ENCODE peak calls at places on chromosomes 6 and 20, in eight cellular contexts. S is fibroblast of lung, O is spleen, W is tibial artery, E is ovary, I is HCT116, P is foreskin fibroblast, H is brain microvascular endothelial cell. Y is an unnamed sample.

GRCh38 chr6:167107787-167108186 is 15.1 kb upstream of the CCR6 start:
- DNase-seq in W (no peak), I (no peak), E (no peak), H (no peak), P (no peak), S (no peak), O (no peak), Y (no peak)

GRCh38 chr6:27059621-27060425 is 187.7 kb upstream of the PRSS16 start:
- DNase-seq in W (no peak), E (no peak), O (no peak), H (no peak), S (no peak), P (no peak), I (no peak), Y (peak)

GRCh38 chr6:33160096-33160495 is 32.2 kb downstream of the COL11A2 start:
- DNase-seq in W (no peak), E (no peak), S (no peak), O (no peak), I (no peak), H (no peak), P (no peak), Y (no peak)

GRCh38 chr20:59830107-59831023 is 103.1 kb downstream of the SYCP2 start:
- DNase-seq in I (no peak), O (peak), H (no peak), W (no peak), P (no peak), S (no peak), E (no peak), Y (no peak)

GRCh38 chr6:112980676-112981075 is 633.5 kb downstream of the RFPL4B start:
- DNase-seq in W (no peak), E (no peak), S (no peak), P (no peak), O (no peak), H (no peak), I (no peak), Y (no peak)

GRCh38 chr6:137095651-137096238 is 51.0 kb upstream of the IL20RA start:
- DNase-seq in E (no peak), P (no peak), H (no peak), S (no peak), O (no peak), W (no peak), I (no peak), Y (no peak)

GRCh38 chr6:43076928-43077809 is 1.1 kb downstream of the PTK7 start:
- DNase-seq in E (peak), S (peak), P (peak), H (peak), O (no peak), W (no peak), I (no peak), Y (no peak)

GRCh38 chr6:90008908-90009501 is 114.7 kb downstream of the GJA10 start:
- DNase-seq in S (peak), E (no peak), W (no peak), I (no peak), O (no peak), H (peak), P (peak), Y (no peak)

GRCh38 chr6:121522265-121522664 is 86.8 kb downstream of the GJA1 start:
- DNase-seq in E (no peak), O (no peak), H (peak), W (no peak), P (peak), I (no peak), S (peak), Y (peak)

GRCh38 chr20:61845276-61845675 is 220.4 kb downstream of the TAF4 start:
- DNase-seq in P (no peak), S (no peak), O (peak), E (no peak), W (no peak), I (no peak), H (no peak), Y (no peak)

GRCh38 chr6:71545905-71546304 is 257.3 kb downstream of the OGFRL1 start:
- DNase-seq in E (no peak), P (no peak), S (no peak), H (no peak), W (no peak), I (no peak), O (no peak), Y (no peak)

GRCh38 chr6:147534116-147534865 is 25.8 kb downstream of the SAMD5 start:
- DNase-seq in I (no peak), E (no peak), W (no peak), H (no peak), S (no peak), P (no peak), O (no peak), Y (no peak)

GRCh38 chr6:167706313-167707109 is 120.2 kb upstream of the AFDN start:
- DNase-seq in H (no peak), W (no peak), S (no peak), I (no peak), E (no peak), O (peak), P (no peak), Y (no peak)

GRCh38 chr6:154995241-154996162 is at the start of gene TIAM2:
- DNase-seq in S (peak), O (no peak), H (no peak), W (no peak), E (no peak), I (no peak), P (peak), Y (no peak)

GRCh38 chr6:99885051-99885450 is 109.0 kb downstream of the MCHR2 start:
- DNase-seq in O (no peak), W (no peak), I (no peak), E (no peak), S (no peak), P (no peak), H (no peak), Y (no peak)

GRCh38 chr6:158040804-158041347 is 59.2 kb downstream of the SYNJ2 start:
- DNase-seq in H (peak), S (peak), W (peak), I (no peak), O (peak), P (no peak), E (no peak), Y (no peak)

GRCh38 chr6:68638225-68638900 is 3.3 kb downstream of the ADGRB3 start:
- DNase-seq in P (peak), O (no peak), H (peak), E (no peak), I (no peak), S (peak), W (no peak), Y (no peak)

GRCh38 chr20:17995967-17996819 is 27.4 kb downstream of the MGME1 start:
- DNase-seq in O (peak), I (peak), W (no peak), H (peak), P (peak), S (peak), E (peak), Y (peak)

GRCh38 chr6:19836799-19837510 is at the start of gene ID4:
- DNase-seq in H (peak), S (peak), E (peak), P (peak), I (no peak), O (no peak), W (peak), Y (peak)

GRCh38 chr20:49318430-49319203 is 40.8 kb upstream of the ZNFX1 start:
- DNase-seq in H (no peak), I (no peak), W (no peak), P (no peak), S (no peak), O (peak), E (no peak), Y (no peak)

GRCh38 chr20:2052741-2053140 is 48.9 kb upstream of the STK35 start:
- DNase-seq in H (no peak), I (no peak), E (no peak), W (no peak), O (no peak), P (no peak), S (no peak), Y (no peak)

GRCh38 chr6:169868458-169868857 is 117.0 kb downstream of the ERMARD start:
- DNase-seq in E (no peak), I (no peak), S (no peak), W (no peak), H (no peak), O (peak), P (no peak), Y (no peak)

GRCh38 chr20:17936791-17937687 is 31.6 kb downstream of the SNX5 start:
- DNase-seq in H (peak), E (peak), I (no peak), P (peak), O (no peak), S (peak), W (peak), Y (no peak)

GRCh38 chr6:167735498-167736201 is 91.1 kb upstream of the AFDN start:
- DNase-seq in I (no peak), S (no peak), O (peak), H (no peak), W (peak), E (no peak), P (no peak), Y (no peak)

GRCh38 chr6:107132330-107132954 is 17.1 kb upstream of the BEND3 start:
- DNase-seq in I (peak), P (peak), S (peak), W (no peak), E (peak), O (no peak), H (no peak), Y (no peak)

GRCh38 chr6:109458774-109459531 is 3.4 kb upstream of the MICAL1 start:
- DNase-seq in I (no peak), O (no peak), W (no peak), E (no peak), S (no peak), P (peak), H (no peak), Y (no peak)

GRCh38 chr6:45969026-45969425 is 46.6 kb downstream of the CLIC5 start:
- DNase-seq in H (no peak), W (no peak), O (no peak), E (no peak), S (no peak), P (no peak), I (no peak), Y (no peak)

GRCh38 chr6:136655251-136656014 is 105.2 kb upstream of the MAP7 start:
- DNase-seq in W (no peak), E (no peak), I (no peak), S (no peak), P (no peak), O (no peak), H (no peak), Y (no peak)

GRCh38 chr6:43192911-43193310 is 10.9 kb downstream of the CUL9 start:
- DNase-seq in P (no peak), S (no peak), E (no peak), H (no peak), O (peak), W (peak), I (no peak), Y (no peak)

GRCh38 chr20:10076126-10077080 is 41.6 kb downstream of the ANKEF1 start:
- DNase-seq in P (no peak), E (no peak), O (no peak), W (no peak), I (no peak), H (no peak), S (peak), Y (no peak)

GRCh38 chr20:2578430-2579192 is 42.2 kb downstream of the TMC2 start:
- DNase-seq in P (no peak), O (no peak), S (no peak), H (no peak), I (no peak), E (no peak), W (no peak), Y (no peak)

GRCh38 chr6:152309006-152309405 is 328.2 kb downstream of the SYNE1 start:
- DNase-seq in H (no peak), O (no peak), I (no peak), E (no peak), W (no peak), P (no peak), S (peak), Y (no peak)

GRCh38 chr20:53124075-53124532 is 151.9 kb downstream of the TSHZ2 start:
- DNase-seq in O (no peak), H (no peak), E (no peak), P (no peak), W (peak), I (no peak), S (peak), Y (no peak)

GRCh38 chr6:84764332-84765049 is at the start of gene TBX18:
- DNase-seq in W (peak), E (peak), O (peak), S (peak), I (peak), H (peak), P (peak), Y (peak)

GRCh38 chr6:149336529-149336928 is 19.0 kb downstream of the TAB2 start:
- DNase-seq in E (no peak), P (no peak), W (no peak), O (no peak), H (no peak), I (no peak), S (peak), Y (peak)

GRCh38 chr6:141105481-141105880 is 1027.2 kb upstream of the GJE1 start:
- DNase-seq in W (no peak), E (no peak), S (peak), H (peak), O (no peak), I (no peak), P (peak), Y (peak)

GRCh38 chr20:25052255-25053206 is 5.4 kb downstream of the ACSS1 start:
- DNase-seq in S (peak), I (no peak), O (peak), H (no peak), W (peak), E (no peak), P (no peak), Y (no peak)

GRCh38 chr20:25054995-25055629 is 2.8 kb downstream of the ACSS1 start:
- DNase-seq in O (no peak), I (no peak), S (peak), H (no peak), E (no peak), W (peak), P (peak), Y (no peak)

GRCh38 chr20:25051386-25052155 is 6.4 kb downstream of the ACSS1 start:
- DNase-seq in W (peak), S (no peak), H (no peak), P (no peak), I (no peak), E (no peak), O (peak), Y (no peak)

GRCh38 chr20:25054133-25054820 is 3.7 kb downstream of the ACSS1 start:
- DNase-seq in S (no peak), H (no peak), E (no peak), O (peak), W (peak), I (no peak), P (no peak), Y (no peak)

GRCh38 chr20:25053207-25054132 is 4.5 kb downstream of the ACSS1 start:
- DNase-seq in I (no peak), O (peak), H (no peak), S (peak), P (peak), W (peak), E (peak), Y (no peak)
- H3K4me3 ChIP-seq in I (no peak), O (no peak), H (no peak), S (no peak), P (no peak), W (peak), E (no peak), Y (no peak)

DNA sequence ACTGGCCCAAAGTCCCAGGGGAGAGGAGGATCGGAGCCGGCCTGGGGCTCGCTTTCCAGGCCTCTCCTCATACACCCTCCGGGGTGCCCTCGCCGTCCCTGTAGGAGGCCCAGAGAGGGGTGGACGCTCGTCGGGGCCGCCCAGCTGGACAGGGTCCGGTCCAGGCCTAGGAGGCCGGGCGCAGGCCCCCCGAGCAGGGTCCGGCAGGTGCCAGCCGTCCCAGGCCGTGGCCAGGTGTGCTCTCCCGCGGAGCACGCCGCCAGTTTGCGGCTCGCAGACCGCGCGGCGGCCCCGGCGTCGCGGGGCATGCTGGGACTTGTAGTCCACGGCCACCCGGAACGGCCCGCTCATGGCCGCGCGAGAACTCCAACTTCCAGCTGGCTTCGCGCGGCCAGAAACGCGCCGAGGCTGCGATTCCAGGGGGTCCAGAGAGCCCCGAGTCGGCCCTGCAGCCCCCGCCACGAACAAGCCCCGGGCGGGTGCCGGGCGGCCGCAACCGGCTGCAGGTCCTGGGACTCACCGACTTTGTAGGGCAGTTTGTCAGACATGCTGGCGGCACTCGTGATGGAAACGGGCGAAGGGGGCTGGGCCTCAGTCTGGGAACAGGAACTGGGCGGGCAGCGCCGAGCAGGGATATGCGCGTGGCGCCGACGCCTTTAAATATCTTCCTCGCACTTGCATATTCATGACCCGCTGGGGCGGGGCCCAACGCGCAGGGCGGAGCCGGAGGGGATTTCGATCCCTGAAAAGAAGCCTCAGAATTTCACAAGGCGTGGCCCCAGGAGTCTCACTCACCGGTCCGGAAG is at the start of gene AHCY:
- DNase-seq in I (peak), E (peak), H (peak), P (peak), W (peak), S (peak), O (peak), Y (peak)
- TF ChIP-seq CTCF in I (no peak), E (no peak), H (no peak), P (peak), W (no peak), S (no peak), O (no peak), Y (no peak)

DNA sequence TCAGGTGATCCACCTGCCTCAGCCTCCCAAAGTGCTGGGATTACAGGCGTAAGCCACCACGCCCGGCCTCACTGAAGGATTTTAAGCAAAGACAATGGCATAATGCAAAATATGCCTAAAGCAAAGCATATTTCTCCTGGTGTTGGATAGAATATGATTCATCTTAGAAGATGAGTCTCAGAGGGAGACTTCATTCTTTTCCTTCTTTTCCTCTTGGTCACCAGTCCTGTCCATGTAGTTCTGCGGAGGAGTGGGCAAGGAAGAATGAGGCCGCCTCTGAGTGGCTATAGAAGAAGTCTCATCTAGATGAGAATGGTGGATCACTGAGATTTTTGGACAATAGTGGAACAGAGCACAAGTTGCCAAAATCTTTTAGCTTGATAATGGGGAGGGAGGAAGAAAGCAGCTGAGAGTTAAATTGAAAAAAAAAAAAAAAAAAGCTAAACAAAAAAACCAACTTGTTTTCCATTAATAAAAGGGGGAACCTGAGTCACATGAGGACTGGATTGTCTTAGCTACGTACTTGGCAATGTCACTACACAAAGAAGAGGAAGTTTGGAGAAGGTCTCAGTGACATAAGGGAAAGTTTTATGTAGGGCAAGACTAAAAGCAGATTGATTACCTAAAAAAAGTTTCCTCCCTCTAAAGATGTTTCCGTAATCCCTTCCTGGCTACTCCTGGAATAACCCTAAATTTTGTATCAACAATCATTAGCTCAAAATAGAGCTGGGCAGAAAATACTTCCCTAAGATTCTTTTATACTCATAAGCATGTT is 5.9 kb downstream of the CD83 start:
- DNase-seq in E (no peak), W (no peak), P (peak), S (peak), O (no peak), H (peak), I (no peak), Y (no peak)
- H3K4me3 ChIP-seq in E (no peak), W (no peak), P (no peak), S (no peak), O (no peak), H (no peak), I (no peak), Y (no peak)

GRCh38 chr6:168735268-168735949 is 294.4 kb downstream of the SMOC2 start:
- DNase-seq in E (no peak), O (no peak), S (no peak), H (no peak), W (no peak), I (no peak), P (no peak), Y (no peak)

GRCh38 chr6:168734523-168734922 is 293.5 kb downstream of the SMOC2 start:
- DNase-seq in I (no peak), O (no peak), W (no peak), S (no peak), H (no peak), P (no peak), E (no peak), Y (no peak)

GRCh38 chr6:168739381-168739780 is 298.4 kb downstream of the SMOC2 start:
- DNase-seq in P (no peak), O (no peak), E (no peak), W (no peak), S (no peak), I (no peak), H (no peak), Y (no peak)

GRCh38 chr6:168737481-168737880 is 296.5 kb downstream of the SMOC2 start:
- DNase-seq in O (no peak), P (no peak), S (no peak), E (no peak), W (no peak), H (no peak), I (peak), Y (no peak)

GRCh38 chr6:168736039-168736438 is 295.1 kb downstream of the SMOC2 start:
- DNase-seq in W (no peak), I (no peak), O (no peak), E (no peak), S (no peak), H (no peak), P (no peak), Y (no peak)
- TF ChIP-seq CTCF in W (no peak), I (no peak), O (no peak), E (no peak), S (no peak), H (no peak), P (no peak), Y (no peak)

GRCh38 chr6:30782425-30783014 is 38.2 kb upstream of the IER3 start:
- DNase-seq in I (peak), H (no peak), P (peak), E (no peak), W (no peak), S (peak), O (no peak), Y (no peak)
- H3K4me3 ChIP-seq in I (peak), H (no peak), P (no peak), E (no peak), W (no peak), S (no peak), O (no peak), Y (no peak)

GRCh38 chr20:36210561-36210960 is 25.7 kb upstream of the AAR2 start:
- DNase-seq in I (no peak), S (peak), O (no peak), P (peak), H (no peak), W (no peak), E (no peak), Y (no peak)
- TF ChIP-seq CTCF in I (peak), S (no peak), O (no peak), P (no peak), H (peak), W (no peak), E (no peak), Y (peak)

GRCh38 chr20:24066075-24066700 is 77.6 kb upstream of the GGTLC1 start:
- DNase-seq in P (no peak), S (no peak), H (no peak), W (no peak), E (no peak), O (no peak), I (no peak), Y (no peak)
- H3K4me3 ChIP-seq in P (no peak), S (no peak), H (no peak), W (no peak), E (no peak), O (no peak), I (no peak), Y (no peak)

Y was measured in HFF-Myc.